ENCODE peak calls at places on chromosomes 2 and 18, in ten cellular contexts. A, D, B, K, J, Q, P, U, G and L are unnamed samples.

GRCh38 chr2:61762292-61762691 is 91.6 kb downstream of the FAM161A start:
- DNase-seq in A (no peak), D (no peak), B (no peak), K (no peak), J (no peak), Q (peak), P (no peak), U (no peak), G (no peak), L (no peak)

GRCh38 chr2:8122506-8122898 is 559.4 kb upstream of the ID2 start:
- DNase-seq in A (no peak), D (no peak), B (no peak), K (no peak), J (no peak), Q (no peak), P (no peak), U (no peak), G (no peak), L (no peak)

GRCh38 chr2:108607706-108608301 is 73.5 kb downstream of the LIMS1 start:
- DNase-seq in A (peak), D (peak), B (no peak), K (no peak), J (peak), Q (peak), P (peak), U (peak), G (peak), L (peak)

GRCh38 chr18:11992096-11992785 is 10.9 kb downstream of the IMPA2 start:
- DNase-seq in A (no peak), D (no peak), B (no peak), K (no peak), J (no peak), Q (no peak), P (no peak), U (no peak), G (peak), L (no peak)

GRCh38 chr2:216109962-216110614 is 940 bp downstream of the XRCC5 start:
- DNase-seq in A (peak), D (no peak), B (no peak), K (no peak), J (no peak), Q (peak), P (no peak), U (no peak), G (no peak), L (peak)

GRCh38 chr2:17615728-17616351 is 75.3 kb downstream of the VSNL1 start:
- DNase-seq in A (no peak), D (no peak), B (no peak), K (no peak), J (no peak), Q (peak), P (no peak), U (no peak), G (no peak), L (no peak)

GRCh38 chr2:60465736-60466135 is 87.7 kb downstream of the BCL11A start:
- DNase-seq in A (no peak), D (no peak), B (no peak), K (no peak), J (no peak), Q (no peak), P (no peak), U (no peak), G (no peak), L (peak)

GRCh38 chr2:7915302-7916200 is 766.3 kb upstream of the ID2 start:
- DNase-seq in A (peak), D (no peak), B (no peak), K (no peak), J (no peak), Q (peak), P (no peak), U (no peak), G (no peak), L (no peak)

GRCh38 chr18:39350916-39351315 is 1785.3 kb upstream of the CELF4 start:
- DNase-seq in A (no peak), D (no peak), B (no peak), K (no peak), J (no peak), Q (no peak), P (no peak), U (no peak), G (no peak), L (no peak)

GRCh38 chr18:59685501-59685900 is 11.7 kb downstream of the CCBE1 start:
- DNase-seq in A (no peak), D (no peak), B (no peak), K (no peak), J (no peak), Q (peak), P (no peak), U (no peak), G (no peak), L (peak)

GRCh38 chr2:24024018-24024417 is 14.1 kb downstream of the MFSD2B start:
- DNase-seq in A (no peak), D (no peak), B (no peak), K (peak), J (no peak), Q (peak), P (no peak), U (no peak), G (peak), L (peak)

GRCh38 chr18:44341759-44342158 is 338.9 kb upstream of the SETBP1 start:
- DNase-seq in A (no peak), D (no peak), B (peak), K (no peak), J (no peak), Q (no peak), P (no peak), U (no peak), G (no peak), L (no peak)

GRCh38 chr2:99662761-99663341 is 173.0 kb upstream of the REV1 start:
- DNase-seq in A (peak), D (peak), B (no peak), K (no peak), J (peak), Q (peak), P (no peak), U (no peak), G (no peak), L (no peak)

GRCh38 chr18:26536032-26536431 is 12.3 kb downstream of the KCTD1 start:
- DNase-seq in A (no peak), D (no peak), B (no peak), K (no peak), J (no peak), Q (no peak), P (no peak), U (no peak), G (no peak), L (no peak)

GRCh38 chr2:175926272-175926671 is 75.8 kb downstream of the LNPK start:
- DNase-seq in A (no peak), D (no peak), B (no peak), K (no peak), J (no peak), Q (peak), P (no peak), U (no peak), G (no peak), L (no peak)

GRCh38 chr2:128623776-128624424 is 305.2 kb upstream of the HS6ST1 start:
- DNase-seq in A (peak), D (no peak), B (no peak), K (no peak), J (peak), Q (peak), P (no peak), U (no peak), G (peak), L (no peak)

GRCh38 chr2:168456526-168457176 is 579 bp downstream of the CERS6 start:
- DNase-seq in A (peak), D (peak), B (peak), K (no peak), J (peak), Q (peak), P (peak), U (peak), G (peak), L (peak)

GRCh38 chr2:43387092-43388062 is 161.0 kb upstream of the ZFP36L2 start:
- DNase-seq in A (no peak), D (no peak), B (no peak), K (no peak), J (no peak), Q (peak), P (no peak), U (no peak), G (no peak), L (no peak)

GRCh38 chr2:144675731-144676130 is 155.8 kb upstream of the ZEB2 start:
- DNase-seq in A (no peak), D (no peak), B (no peak), K (no peak), J (no peak), Q (no peak), P (no peak), U (no peak), G (no peak), L (no peak)

GRCh38 chr2:13662055-13662454 is 945.3 kb downstream of the TRIB2 start:
- DNase-seq in A (no peak), D (no peak), B (no peak), K (no peak), J (no peak), Q (peak), P (no peak), U (no peak), G (no peak), L (no peak)

GRCh38 chr2:13669607-13670006 is 952.9 kb downstream of the TRIB2 start:
- DNase-seq in A (no peak), D (no peak), B (no peak), K (no peak), J (no peak), Q (no peak), P (no peak), U (no peak), G (no peak), L (no peak)

GRCh38 chr2:13667415-13667757 is 950.6 kb downstream of the TRIB2 start:
- DNase-seq in A (no peak), D (no peak), B (no peak), K (no peak), J (no peak), Q (no peak), P (no peak), U (no peak), G (no peak), L (no peak)

GRCh38 chr2:13666582-13667414 is 950.1 kb downstream of the TRIB2 start:
- DNase-seq in A (no peak), D (no peak), B (no peak), K (no peak), J (no peak), Q (no peak), P (no peak), U (no peak), G (no peak), L (no peak)
- TF ChIP-seq CTCF in A (no peak), D (no peak), B (no peak), K (no peak), J (no peak), Q (no peak), P (no peak), U (no peak), G (no peak), L (no peak)

DNA sequence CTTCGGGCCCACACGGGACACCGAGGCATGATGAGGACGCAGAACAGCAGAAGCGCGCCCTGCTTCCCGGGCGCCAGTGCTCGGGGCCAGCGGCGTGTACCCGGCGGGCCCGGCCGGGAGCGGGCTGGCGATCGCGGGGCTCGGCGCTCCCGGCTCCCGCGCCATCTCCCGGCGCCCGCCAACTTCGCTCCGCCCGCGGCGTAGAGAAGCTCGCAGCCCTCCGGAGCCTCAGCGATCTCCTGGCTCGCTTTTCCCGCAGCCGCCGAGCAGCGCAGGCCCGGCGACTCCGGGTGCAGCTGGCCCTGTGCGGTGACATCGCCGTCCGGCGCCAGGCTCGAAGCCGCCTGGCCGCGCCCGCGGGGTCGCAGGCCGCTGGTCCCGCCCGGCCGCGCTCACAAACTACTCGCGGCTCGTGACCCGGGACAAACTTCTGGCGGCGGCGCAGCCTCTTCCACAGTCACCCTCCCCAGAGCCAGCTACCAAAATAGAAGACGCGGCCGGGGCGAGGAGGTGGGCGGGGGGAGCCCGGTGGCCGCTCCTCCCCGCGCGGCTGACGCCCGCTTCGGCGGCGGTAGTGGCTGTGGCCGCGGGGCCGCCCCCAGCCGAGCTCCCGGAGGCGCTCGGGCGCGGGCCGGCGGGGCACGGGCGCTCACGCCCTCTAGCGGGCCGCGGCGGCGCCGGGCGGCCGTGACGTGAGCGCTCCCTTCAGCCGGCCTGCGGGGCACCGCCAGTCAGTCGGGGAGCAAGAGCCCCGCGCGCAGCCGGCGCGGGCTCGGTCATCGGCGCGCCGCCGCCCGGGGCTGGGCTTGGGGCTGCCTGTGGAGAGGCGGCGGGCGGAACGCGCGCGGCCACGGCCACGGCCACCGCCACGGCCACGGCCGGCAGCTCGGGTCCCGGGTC is at the start of gene PTPRM:
- DNase-seq in A (peak), D (peak), B (peak), K (peak), J (peak), Q (peak), P (peak), U (peak), G (peak), L (peak)
- TF ChIP-seq CTCF in A (peak), D (no peak), B (no peak), K (no peak), J (peak), Q (peak), P (peak), U (no peak), G (no peak), L (peak)

GRCh38 chr2:139791330-139791729 is 1011.1 kb upstream of the NXPH2 start:
- DNase-seq in A (no peak), D (no peak), B (no peak), K (no peak), J (no peak), Q (no peak), P (no peak), U (no peak), G (no peak), L (no peak)

DNA sequence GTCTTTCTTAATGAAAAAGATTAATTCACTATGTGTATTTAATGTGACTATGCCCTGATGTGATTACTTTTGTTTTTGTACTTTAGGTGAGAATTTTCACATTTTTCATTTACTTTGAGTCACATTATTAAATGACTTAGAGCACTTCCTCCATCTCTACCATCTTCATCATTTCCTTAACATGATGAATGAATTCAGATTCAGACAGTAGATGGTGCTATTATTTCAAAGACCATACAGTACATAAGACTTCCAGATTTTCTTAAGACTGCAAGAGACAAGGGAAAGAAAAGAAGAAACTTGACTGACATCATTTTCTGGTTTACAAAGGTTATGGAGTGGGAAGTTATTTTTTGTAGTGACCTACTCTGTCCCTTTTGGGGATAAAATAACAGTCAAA is 1010.6 kb upstream of the NXPH2 start:
- DNase-seq in A (peak), D (no peak), B (no peak), K (no peak), J (no peak), Q (peak), P (no peak), U (no peak), G (no peak), L (no peak)
- TF ChIP-seq CTCF in A (peak), D (no peak), B (peak), K (peak), J (peak), Q (no peak), P (no peak), U (no peak), G (no peak), L (peak)

GRCh38 chr2:166179201-166179600 is 51.4 kb upstream of the SCN1A start:
- DNase-seq in A (no peak), D (no peak), B (no peak), K (no peak), J (no peak), Q (peak), P (no peak), U (no peak), G (no peak), L (no peak)
- TF ChIP-seq CTCF in A (peak), D (no peak), B (no peak), K (peak), J (no peak), Q (peak), P (no peak), U (no peak), G (no peak), L (peak)

GRCh38 chr2:191728710-191729597 is 51.0 kb downstream of the NABP1 start:
- DNase-seq in A (no peak), D (no peak), B (no peak), K (no peak), J (no peak), Q (peak), P (no peak), U (no peak), G (no peak), L (no peak)
- TF ChIP-seq CTCF in A (no peak), D (no peak), B (no peak), K (peak), J (no peak), Q (peak), P (no peak), U (no peak), G (no peak), L (peak)

GRCh38 chr2:117981810-117982209 is 32.1 kb downstream of the CCDC93 start:
- DNase-seq in A (no peak), D (no peak), B (no peak), K (no peak), J (no peak), Q (no peak), P (no peak), U (no peak), G (no peak), L (no peak)

GRCh38 chr2:117983040-117983439 is 30.8 kb downstream of the CCDC93 start:
- DNase-seq in A (no peak), D (no peak), B (no peak), K (no peak), J (no peak), Q (peak), P (no peak), U (no peak), G (no peak), L (no peak)

GRCh38 chr2:117984208-117984607 is 29.7 kb downstream of the CCDC93 start:
- DNase-seq in A (no peak), D (no peak), B (no peak), K (no peak), J (no peak), Q (no peak), P (no peak), U (no peak), G (no peak), L (no peak)

GRCh38 chr2:117980783-117981676 is 32.8 kb downstream of the CCDC93 start:
- DNase-seq in A (peak), D (no peak), B (no peak), K (no peak), J (no peak), Q (peak), P (no peak), U (no peak), G (no peak), L (no peak)

DNA sequence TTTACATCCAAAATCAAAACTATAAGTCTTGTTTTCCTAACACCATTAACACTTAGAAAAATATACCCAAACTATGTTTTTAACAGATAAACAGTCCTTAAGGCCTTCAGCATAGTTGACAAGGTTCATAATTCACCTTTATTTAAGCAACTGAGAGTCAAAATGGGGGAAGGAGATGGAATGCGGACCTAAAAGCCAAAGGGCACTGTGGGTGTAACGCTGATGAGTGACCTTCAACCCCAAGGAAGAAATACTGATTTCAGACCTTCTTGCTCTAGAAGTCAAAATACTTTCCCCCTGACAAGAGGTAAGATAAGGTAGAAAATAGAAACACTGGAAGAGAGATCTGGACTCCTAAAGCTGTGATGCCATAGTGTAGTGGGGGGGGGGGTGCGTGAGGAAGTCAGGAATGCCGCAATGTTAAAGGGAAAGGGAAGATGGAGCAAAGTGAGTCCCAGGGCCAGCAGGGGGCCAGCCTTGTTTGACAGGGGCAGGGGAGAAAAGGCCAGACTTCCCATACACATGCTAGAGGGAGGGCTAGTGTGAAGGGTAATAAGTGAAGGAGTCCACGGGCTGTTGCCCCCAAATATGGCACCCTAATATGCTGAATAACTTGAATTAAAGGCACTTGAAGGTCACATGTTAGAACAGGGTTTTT is 31.4 kb downstream of the CCDC93 start:
- DNase-seq in A (no peak), D (no peak), B (no peak), K (peak), J (no peak), Q (no peak), P (no peak), U (no peak), G (no peak), L (no peak)
- TF ChIP-seq CTCF in A (no peak), D (no peak), B (no peak), K (no peak), J (no peak), Q (no peak), P (no peak), U (no peak), G (no peak), L (peak)

DNA sequence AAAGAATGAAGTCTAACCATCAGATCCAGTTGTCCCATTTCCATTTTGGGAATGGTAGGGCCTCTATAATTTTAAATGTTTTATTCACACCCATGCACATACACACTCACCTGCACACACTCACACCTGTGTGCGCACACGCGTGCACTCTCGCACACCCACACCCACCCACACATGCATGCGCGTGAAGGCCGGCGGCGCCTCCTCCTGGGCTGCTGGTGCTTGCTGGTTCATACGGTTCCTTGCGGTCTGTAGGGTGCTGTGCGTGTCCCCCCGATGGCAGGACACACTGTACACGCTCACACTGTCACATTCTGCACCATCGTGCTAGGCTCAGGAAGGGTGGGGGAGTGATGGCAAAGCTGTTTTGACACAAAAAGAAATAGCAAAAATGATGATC is 63.2 kb downstream of the TSHZ1 start:
- DNase-seq in A (no peak), D (no peak), B (no peak), K (no peak), J (no peak), Q (no peak), P (no peak), U (no peak), G (no peak), L (no peak)
- TF ChIP-seq CTCF in A (no peak), D (no peak), B (no peak), K (no peak), J (no peak), Q (no peak), P (peak), U (no peak), G (no peak), L (no peak)